ENCODE peak calls at places on chromosomes 7 and 10, in six cellular contexts. One of them, this sample, is unnamed.

GRCh38 chr10:128009768-128010167 is 102.9 kb downstream of the PTPRE start:
- DNase-seq in SK-N-SH: no peak
- DNase-seq in GM12878: no peak
- DNase-seq in HepG2: no peak
- DNase-seq in IMR-90: peak
- DNase-seq in K562: no peak
- DNase-seq in this sample: no peak

GRCh38 chr10:122525788-122526187 is 34.8 kb upstream of the DMBT1 start:
- DNase-seq in HepG2: peak
- DNase-seq in GM12878: no peak
- DNase-seq in SK-N-SH: no peak
- DNase-seq in K562: no peak
- DNase-seq in IMR-90: no peak
- DNase-seq in this sample: no peak

GRCh38 chr10:44479306-44479705 is 94.4 kb upstream of the CXCL12 start:
- DNase-seq in SK-N-SH: no peak
- DNase-seq in GM12878: no peak
- DNase-seq in HepG2: no peak
- DNase-seq in K562: no peak
- DNase-seq in IMR-90: no peak
- DNase-seq in this sample: no peak

GRCh38 chr7:69932034-69932628 is 333.9 kb downstream of the AUTS2 start:
- DNase-seq in SK-N-SH: peak
- DNase-seq in GM12878: no peak
- DNase-seq in K562: no peak
- DNase-seq in IMR-90: peak
- DNase-seq in HepG2: no peak
- DNase-seq in this sample: peak

GRCh38 chr7:101903505-101903849 is 86.1 kb downstream of the CUX1 start:
- DNase-seq in IMR-90: no peak
- DNase-seq in HepG2: no peak
- DNase-seq in GM12878: no peak
- DNase-seq in K562: peak
- DNase-seq in SK-N-SH: no peak
- DNase-seq in this sample: no peak

GRCh38 chr7:103113164-103113563 is 35.7 kb downstream of the NAPEPLD start:
- DNase-seq in K562: no peak
- DNase-seq in HepG2: no peak
- DNase-seq in IMR-90: peak
- DNase-seq in GM12878: no peak
- DNase-seq in SK-N-SH: no peak
- DNase-seq in this sample: no peak

GRCh38 chr10:87750001-87750651 is 67.9 kb downstream of the ATAD1 start:
- DNase-seq in SK-N-SH: no peak
- DNase-seq in K562: no peak
- DNase-seq in GM12878: no peak
- DNase-seq in IMR-90: peak
- DNase-seq in HepG2: no peak
- DNase-seq in this sample: no peak

GRCh38 chr7:115631782-115632181 is 398.8 kb downstream of the TFEC start:
- DNase-seq in IMR-90: peak
- DNase-seq in GM12878: no peak
- DNase-seq in K562: no peak
- DNase-seq in SK-N-SH: no peak
- DNase-seq in HepG2: no peak
- DNase-seq in this sample: no peak

GRCh38 chr7:81846398-81846797 is 76.6 kb upstream of the HGF start:
- DNase-seq in SK-N-SH: no peak
- DNase-seq in K562: no peak
- DNase-seq in IMR-90: peak
- DNase-seq in HepG2: no peak
- DNase-seq in GM12878: peak
- DNase-seq in this sample: peak

GRCh38 chr7:157769016-157769869 is 432.4 kb downstream of the DNAJB6 start:
- DNase-seq in K562: no peak
- DNase-seq in GM12878: no peak
- DNase-seq in IMR-90: no peak
- DNase-seq in SK-N-SH: no peak
- DNase-seq in HepG2: no peak
- DNase-seq in this sample: no peak

GRCh38 chr7:29177963-29178612 is 16.5 kb upstream of the CHN2 start:
- DNase-seq in SK-N-SH: no peak
- DNase-seq in GM12878: no peak
- DNase-seq in IMR-90: no peak
- DNase-seq in HepG2: no peak
- DNase-seq in K562: no peak
- DNase-seq in this sample: no peak

GRCh38 chr10:79390057-79390456 is 42.8 kb downstream of the PPIF start:
- DNase-seq in GM12878: no peak
- DNase-seq in K562: no peak
- DNase-seq in SK-N-SH: no peak
- DNase-seq in HepG2: no peak
- DNase-seq in IMR-90: no peak
- DNase-seq in this sample: no peak

GRCh38 chr10:79391231-79392019 is 44.2 kb downstream of the PPIF start:
- DNase-seq in IMR-90: no peak
- DNase-seq in GM12878: no peak
- DNase-seq in HepG2: no peak
- DNase-seq in SK-N-SH: peak
- DNase-seq in K562: peak
- DNase-seq in this sample: no peak

GRCh38 chr10:79392506-79393176 is 45.4 kb downstream of the PPIF start:
- DNase-seq in K562: no peak
- DNase-seq in HepG2: no peak
- DNase-seq in GM12878: no peak
- DNase-seq in IMR-90: no peak
- DNase-seq in SK-N-SH: no peak
- DNase-seq in this sample: no peak

GRCh38 chr10:79392020-79392398 is 44.7 kb downstream of the PPIF start:
- DNase-seq in GM12878: no peak
- DNase-seq in IMR-90: no peak
- DNase-seq in HepG2: no peak
- DNase-seq in K562: no peak
- DNase-seq in SK-N-SH: peak
- DNase-seq in this sample: no peak

DNA sequence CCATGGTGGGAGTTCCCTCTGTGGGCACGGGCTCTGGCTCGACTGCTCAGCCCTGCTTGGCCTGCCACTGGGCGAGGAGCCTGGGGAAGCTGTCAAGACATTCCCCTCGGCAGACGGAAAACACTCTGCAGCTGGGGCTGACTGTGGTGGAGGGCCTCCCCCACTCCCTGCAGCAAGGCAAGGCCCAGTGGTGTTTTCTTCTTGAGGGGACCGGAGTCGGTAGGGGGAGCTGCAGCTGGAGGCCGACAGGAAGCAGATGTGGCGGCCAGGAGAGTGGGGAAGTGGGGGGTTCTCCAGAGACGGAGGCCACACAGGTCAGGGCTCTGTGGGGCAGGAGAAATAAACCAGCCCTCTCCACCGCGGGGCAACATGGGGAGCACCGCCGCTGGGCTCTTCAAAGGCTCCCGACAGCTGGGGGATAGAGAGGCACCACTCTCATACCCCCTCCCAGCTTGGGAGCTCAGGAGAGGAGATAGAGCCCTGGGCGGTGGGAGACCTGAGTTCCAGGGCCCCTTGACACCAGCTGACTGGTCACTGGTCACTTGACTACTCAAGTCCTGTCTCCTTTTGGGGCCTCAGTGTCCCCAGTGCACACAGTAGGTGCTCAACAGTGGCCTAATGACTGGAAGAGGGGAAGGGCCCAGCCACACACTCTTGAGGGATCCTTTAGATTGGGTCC is 43.4 kb downstream of the PPIF start:
- DNase-seq in SK-N-SH: peak
- DNase-seq in IMR-90: no peak
- DNase-seq in HepG2: no peak
- DNase-seq in K562: peak
- DNase-seq in GM12878: no peak
- DNase-seq in this sample: no peak
- TF ChIP-seq SMC3 in SK-N-SH: no peak
- TF ChIP-seq SMC3 in IMR-90: no peak
- TF ChIP-seq SMC3 in HepG2: no peak
- TF ChIP-seq SMC3 in K562: peak
- TF ChIP-seq SMC3 in GM12878: no peak
- TF ChIP-seq SMC3 in this sample: no peak

GRCh38 chr7:12111461-12112405 is 99.4 kb upstream of the TMEM106B start:
- DNase-seq in HepG2: no peak
- DNase-seq in K562: no peak
- DNase-seq in IMR-90: no peak
- DNase-seq in SK-N-SH: peak
- DNase-seq in GM12878: no peak
- DNase-seq in this sample: no peak
- TF ChIP-seq SMC3 in HepG2: no peak
- TF ChIP-seq SMC3 in K562: no peak
- TF ChIP-seq SMC3 in IMR-90: no peak
- TF ChIP-seq SMC3 in SK-N-SH: peak
- TF ChIP-seq SMC3 in GM12878: no peak
- TF ChIP-seq SMC3 in this sample: no peak

GRCh38 chr10:34127676-34128075 is 687.4 kb downstream of the PARD3 start:
- DNase-seq in K562: no peak
- DNase-seq in IMR-90: no peak
- DNase-seq in GM12878: no peak
- DNase-seq in HepG2: no peak
- DNase-seq in SK-N-SH: no peak
- DNase-seq in this sample: no peak
- TF ChIP-seq SMC3 in K562: no peak
- TF ChIP-seq SMC3 in IMR-90: no peak
- TF ChIP-seq SMC3 in GM12878: no peak
- TF ChIP-seq SMC3 in HepG2: no peak
- TF ChIP-seq SMC3 in SK-N-SH: no peak
- TF ChIP-seq SMC3 in this sample: no peak

DNA sequence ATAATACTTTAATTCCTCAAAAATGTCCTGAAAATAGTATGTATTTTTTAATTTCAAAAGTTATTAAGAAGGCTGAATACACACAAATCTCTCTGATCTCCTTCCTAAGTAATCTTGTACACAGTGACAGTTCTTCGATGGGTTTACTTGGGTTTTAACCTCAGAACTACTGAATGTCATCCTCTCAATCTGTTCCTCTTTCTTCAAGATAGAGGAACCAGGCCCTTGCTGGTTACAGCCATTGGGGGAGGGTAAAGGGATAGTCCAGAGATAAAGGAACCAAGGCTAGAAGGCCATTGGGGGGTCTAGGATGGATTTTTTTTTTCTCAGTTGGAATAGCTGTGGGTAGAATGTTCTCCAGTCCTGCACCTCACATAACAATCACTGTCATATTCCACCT is 224.9 kb downstream of the SKIDA1 start:
- DNase-seq in IMR-90: no peak
- DNase-seq in K562: no peak
- DNase-seq in SK-N-SH: no peak
- DNase-seq in GM12878: no peak
- DNase-seq in HepG2: no peak
- DNase-seq in this sample: no peak
- TF ChIP-seq SMC3 in IMR-90: no peak
- TF ChIP-seq SMC3 in K562: no peak
- TF ChIP-seq SMC3 in SK-N-SH: no peak
- TF ChIP-seq SMC3 in GM12878: no peak
- TF ChIP-seq SMC3 in HepG2: no peak
- TF ChIP-seq SMC3 in this sample: no peak

DNA sequence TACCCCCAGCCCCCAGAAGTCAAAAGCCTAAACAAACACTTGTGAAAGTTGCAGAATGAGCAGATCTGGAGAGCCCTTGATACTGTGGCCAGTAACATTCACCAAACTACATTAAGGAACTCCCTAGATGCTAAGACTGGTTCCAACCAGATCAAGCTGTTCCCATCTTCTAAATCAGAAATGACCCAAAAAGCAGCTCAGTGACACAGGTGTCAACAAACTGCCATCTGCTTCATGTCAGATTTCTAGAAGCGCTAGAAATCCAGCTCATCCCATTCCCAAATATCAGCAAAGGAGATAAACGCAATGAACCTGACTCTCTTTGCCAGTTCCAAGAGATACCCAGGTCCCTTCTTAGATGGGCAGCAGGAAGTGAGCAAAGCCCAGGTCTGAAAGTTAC is 90.6 kb downstream of the GFRA1 start:
- DNase-seq in SK-N-SH: no peak
- DNase-seq in K562: no peak
- DNase-seq in GM12878: no peak
- DNase-seq in IMR-90: no peak
- DNase-seq in HepG2: no peak
- DNase-seq in this sample: no peak
- TF ChIP-seq SMC3 in SK-N-SH: no peak
- TF ChIP-seq SMC3 in K562: no peak
- TF ChIP-seq SMC3 in GM12878: no peak
- TF ChIP-seq SMC3 in IMR-90: no peak
- TF ChIP-seq SMC3 in HepG2: no peak
- TF ChIP-seq SMC3 in this sample: no peak

DNA sequence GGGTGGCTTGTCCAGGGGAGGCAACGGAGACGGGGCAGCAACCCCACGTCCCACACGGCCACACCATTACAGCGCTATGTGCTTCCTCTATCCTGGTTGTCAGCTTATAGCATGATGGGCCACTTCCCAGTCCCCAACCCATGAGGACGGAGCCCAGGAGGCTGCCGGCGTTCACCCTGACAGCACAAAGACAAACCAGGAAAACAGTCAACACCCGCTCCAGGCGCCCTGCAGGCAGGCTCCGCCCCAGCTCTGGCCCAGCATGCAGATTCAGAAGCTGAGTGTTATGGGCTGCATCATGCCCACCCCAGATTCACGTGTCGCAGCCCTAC is 14.8 kb downstream of the WDR86 start:
- DNase-seq in K562: peak
- DNase-seq in SK-N-SH: no peak
- DNase-seq in IMR-90: no peak
- DNase-seq in HepG2: no peak
- DNase-seq in GM12878: no peak
- DNase-seq in this sample: no peak
- TF ChIP-seq SMC3 in K562: no peak
- TF ChIP-seq SMC3 in SK-N-SH: no peak
- TF ChIP-seq SMC3 in IMR-90: no peak
- TF ChIP-seq SMC3 in HepG2: no peak
- TF ChIP-seq SMC3 in GM12878: no peak
- TF ChIP-seq SMC3 in this sample: no peak

GRCh38 chr7:143901360-143901709 is 641 bp downstream of the TCAF1 start:
- DNase-seq in HepG2: peak
- DNase-seq in SK-N-SH: no peak
- DNase-seq in K562: no peak
- DNase-seq in IMR-90: peak
- DNase-seq in GM12878: no peak
- DNase-seq in this sample: no peak
- TF ChIP-seq SMC3 in HepG2: no peak
- TF ChIP-seq SMC3 in SK-N-SH: no peak
- TF ChIP-seq SMC3 in K562: no peak
- TF ChIP-seq SMC3 in IMR-90: no peak
- TF ChIP-seq SMC3 in GM12878: no peak
- TF ChIP-seq SMC3 in this sample: no peak

GRCh38 chr7:2019693-2020511 is 212.8 kb downstream of the MAD1L1 start:
- DNase-seq in HepG2: no peak
- DNase-seq in K562: peak
- DNase-seq in SK-N-SH: peak
- DNase-seq in IMR-90: peak
- DNase-seq in GM12878: no peak
- DNase-seq in this sample: no peak
- TF ChIP-seq SMC3 in HepG2: no peak
- TF ChIP-seq SMC3 in K562: no peak
- TF ChIP-seq SMC3 in SK-N-SH: no peak
- TF ChIP-seq SMC3 in IMR-90: no peak
- TF ChIP-seq SMC3 in GM12878: no peak
- TF ChIP-seq SMC3 in this sample: no peak